ENCODE peak calls at places on chromosome 13, in seven cellular contexts. J is brain microvascular endothelial cell, E is testis, N is psoas muscle, G is PC-3, Q is left ventricle myocardium inferior, U is epithelial cell of esophagus. O is an unnamed sample.

GRCh38 chr13:97932006-97932405 is 21.5 kb upstream of the IPO5 start:
- DNase-seq in J (no peak), E (no peak), N (no peak), G (no peak), Q (no peak), U (no peak), O (no peak)

GRCh38 chr13:102487330-102487729 is 85.5 kb upstream of the FGF14 start:
- DNase-seq in J (no peak), E (no peak), N (no peak), G (no peak), Q (no peak), U (no peak), O (peak)

GRCh38 chr13:100210966-100211710 is 122.2 kb downstream of the PCCA start:
- DNase-seq in J (peak), E (no peak), N (no peak), G (no peak), Q (no peak), U (no peak), O (peak)

GRCh38 chr13:27170521-27171243 is 929 bp downstream of the USP12 start:
- DNase-seq in J (no peak), E (peak), N (peak), G (peak), Q (peak), U (peak), O (peak)

GRCh38 chr13:64546371-64546770 is 2683.8 kb downstream of the PCDH9 start:
- DNase-seq in J (no peak), E (no peak), N (no peak), G (peak), Q (no peak), U (peak), O (no peak)

GRCh38 chr13:111925146-111925875 is 141.6 kb upstream of the SOX1 start:
- DNase-seq in J (no peak), E (no peak), N (no peak), G (no peak), Q (no peak), U (no peak), O (no peak)

GRCh38 chr13:30719521-30719914 is 15.8 kb upstream of the ALOX5AP start:
- DNase-seq in J (no peak), E (no peak), N (no peak), G (peak), Q (no peak), U (no peak), O (no peak)

GRCh38 chr13:88544836-88545235 is 873.7 kb downstream of the SLITRK5 start:
- DNase-seq in J (no peak), E (no peak), N (no peak), G (peak), Q (no peak), U (peak), O (no peak)

GRCh38 chr13:79385694-79386093 is 20.4 kb downstream of the RBM26 start:
- DNase-seq in J (no peak), E (no peak), N (no peak), G (peak), Q (no peak), U (peak), O (peak)

GRCh38 chr13:73168993-73169401 is 110.2 kb downstream of the KLF5 start:
- DNase-seq in J (no peak), E (no peak), N (no peak), G (peak), Q (no peak), U (peak), O (no peak)

GRCh38 chr13:35712907-35713685 is 236.6 kb upstream of the MAB21L1 start:
- DNase-seq in J (peak), E (no peak), N (no peak), G (no peak), Q (no peak), U (peak), O (peak)

GRCh38 chr13:100051070-100051469 is 37.8 kb upstream of the PCCA start:
- DNase-seq in J (no peak), E (no peak), N (no peak), G (no peak), Q (no peak), U (no peak), O (no peak)

GRCh38 chr13:39038569-39038898 is 278 bp downstream of the NHLRC3 start:
- DNase-seq in J (no peak), E (peak), N (no peak), G (peak), Q (no peak), U (peak), O (no peak)

GRCh38 chr13:28100149-28101121 is at the start of gene FLT3:
- DNase-seq in J (peak), E (peak), N (peak), G (peak), Q (peak), U (peak), O (peak)

GRCh38 chr13:85521586-85521985 is 277.6 kb downstream of the SLITRK6 start:
- DNase-seq in J (no peak), E (no peak), N (no peak), G (no peak), Q (no peak), U (no peak), O (no peak)

GRCh38 chr13:70714993-70715392 is 606.7 kb upstream of the KLHL1 start:
- DNase-seq in J (no peak), E (no peak), N (no peak), G (no peak), Q (no peak), U (no peak), O (no peak)
- TF ChIP-seq CTCF in J (peak), E (no peak), N (no peak), G (no peak), Q (no peak), U (peak), O (no peak)

GRCh38 chr13:114128624-114129522 is 3.5 kb downstream of the RASA3 start:
- DNase-seq in J (peak), E (peak), N (peak), G (peak), Q (peak), U (peak), O (peak)
- H3K4me3 ChIP-seq in J (peak), E (no peak), N (peak), G (peak), Q (peak), U (no peak), O (peak)

DNA sequence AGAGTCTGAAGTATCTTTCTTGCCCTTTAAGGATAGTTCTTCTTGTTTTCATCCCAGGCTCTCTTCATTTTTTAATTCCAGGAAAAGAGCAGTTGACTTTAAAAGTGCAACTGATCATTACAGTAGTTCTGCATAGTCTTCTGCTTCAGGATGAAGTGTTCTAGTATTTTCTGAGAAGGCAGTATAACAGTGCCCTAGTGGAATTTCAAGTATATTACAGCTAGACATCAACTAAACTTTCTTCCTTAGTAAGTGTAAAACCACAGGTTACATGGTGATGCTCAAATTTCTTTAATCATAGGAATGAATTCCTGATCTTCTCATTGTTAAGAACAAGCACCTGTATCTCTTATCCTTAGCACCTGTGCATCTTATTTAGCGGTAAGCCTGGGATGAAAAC is 10.9 kb downstream of the NUFIP1 start:
- DNase-seq in J (no peak), E (no peak), N (no peak), G (no peak), Q (no peak), U (no peak), O (no peak)
- TF ChIP-seq CTCF in J (no peak), E (no peak), N (no peak), G (no peak), Q (no peak), U (no peak), O (no peak)

GRCh38 chr13:61417171-61417570 is 1.5 kb upstream of the PCDH20 start:
- DNase-seq in J (no peak), E (no peak), N (no peak), G (no peak), Q (no peak), U (no peak), O (no peak)

GRCh38 chr13:61413572-61413971 is 2.1 kb downstream of the PCDH20 start:
- DNase-seq in J (no peak), E (no peak), N (peak), G (no peak), Q (no peak), U (no peak), O (no peak)

GRCh38 chr13:61415749-61416148 is at the start of gene PCDH20:
- DNase-seq in J (no peak), E (no peak), N (no peak), G (no peak), Q (no peak), U (no peak), O (no peak)

GRCh38 chr13:61414686-61415664 is 674 bp downstream of the PCDH20 start:
- DNase-seq in J (no peak), E (peak), N (peak), G (peak), Q (peak), U (peak), O (peak)

GRCh38 chr13:61414136-61414535 is 1.5 kb downstream of the PCDH20 start:
- DNase-seq in J (no peak), E (no peak), N (no peak), G (no peak), Q (no peak), U (no peak), O (no peak)
- H3K4me3 ChIP-seq in J (peak), E (no peak), N (peak), G (peak), Q (peak), U (no peak), O (no peak)

GRCh38 chr13:52070929-52071523 is 46.5 kb downstream of the UTP14C start:
- DNase-seq in J (peak), E (no peak), N (no peak), G (no peak), Q (no peak), U (peak), O (peak)
- TF ChIP-seq CTCF in J (peak), E (no peak), N (no peak), G (peak), Q (peak), U (peak), O (peak)

GRCh38 chr13:23966221-23966690 is 69.0 kb upstream of the C1QTNF9B start:
- DNase-seq in J (no peak), E (no peak), N (no peak), G (no peak), Q (no peak), U (no peak), O (no peak)
- H3K4me3 ChIP-seq in J (no peak), E (no peak), N (no peak), G (peak), Q (peak), U (no peak), O (no peak)

GRCh38 chr13:50303963-50304721 is 288.9 kb downstream of the KCNRG start:
- DNase-seq in J (no peak), E (no peak), N (no peak), G (no peak), Q (no peak), U (no peak), O (no peak)
- TF ChIP-seq CTCF in J (no peak), E (no peak), N (no peak), G (no peak), Q (no peak), U (no peak), O (no peak)

DNA sequence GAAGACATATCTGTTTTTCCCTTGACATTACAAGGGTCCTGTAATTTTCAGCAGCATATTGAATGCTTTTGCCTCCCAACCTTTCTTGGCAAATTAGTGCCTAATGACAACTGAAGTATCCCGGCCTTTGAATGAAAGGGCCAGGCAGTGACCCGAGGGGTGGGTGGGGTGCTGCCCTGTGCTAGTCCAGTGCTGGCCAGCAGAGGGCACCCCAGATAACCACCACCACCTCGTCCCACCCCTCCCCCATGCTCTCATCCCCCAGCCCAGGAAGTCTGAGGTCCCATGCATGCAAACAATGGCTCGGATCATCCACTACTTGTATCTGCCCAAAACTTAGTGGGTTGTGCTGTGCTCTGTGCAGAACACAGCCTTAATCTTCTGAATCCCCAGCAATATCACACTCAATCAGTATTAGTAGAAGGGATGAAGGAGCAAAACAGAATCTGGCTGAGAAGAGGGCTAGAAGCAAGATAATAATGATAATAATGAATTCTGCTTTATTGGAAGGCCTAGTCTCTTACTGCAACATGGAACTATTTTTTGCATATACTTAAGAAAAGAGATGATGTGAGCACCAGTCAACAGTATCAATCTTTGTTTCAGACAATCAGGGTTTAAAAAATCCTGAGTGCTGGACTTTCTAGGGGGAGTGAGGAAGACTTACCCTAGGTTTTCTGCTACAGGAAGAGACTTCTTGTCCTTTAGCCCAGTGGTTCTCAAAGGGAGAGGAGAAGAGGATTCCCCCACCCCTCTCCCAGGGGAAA is 3.8 kb downstream of the ATP12A start:
- DNase-seq in J (peak), E (peak), N (peak), G (peak), Q (peak), U (peak), O (peak)
- H3K4me3 ChIP-seq in J (no peak), E (no peak), N (no peak), G (no peak), Q (no peak), U (no peak), O (no peak)

O was measured in choroid plexus epithelial cell.